ENCODE peak calls at places on chromosomes 13 and 19, in five cellular contexts. F, T, W, L and O are unnamed samples.

GRCh38 chr19:29519931-29520330 is 5.9 kb upstream of the VSTM2B start:
- DNase-seq in T (no peak), W (no peak), L (no peak), F (no peak), O (no peak)

GRCh38 chr13:30880151-30880551 is 25.9 kb upstream of the MEDAG start:
- DNase-seq in L (no peak), T (no peak), W (no peak), F (no peak), O (peak; percentile 82)

GRCh38 chr13:55062662-55063061 is 2034.0 kb downstream of the OLFM4 start:
- DNase-seq in F (no peak), L (no peak), T (no peak), W (no peak), O (no peak)

GRCh38 chr19:4297901-4298771 is 4.1 kb downstream of the TMIGD2 start:
- DNase-seq in T (no peak), W (no peak), L (no peak), F (no peak), O (peak; percentile 31)

GRCh38 chr19:18478545-18479311 is 40.8 kb upstream of the ISYNA1 start:
- DNase-seq in T (no peak), L (peak; percentile 74), F (peak; percentile 93), W (peak; percentile 77), O (peak; percentile 81)

GRCh38 chr13:40503966-40504591 is 162.4 kb downstream of the FOXO1 start:
- DNase-seq in F (peak; percentile 87), W (peak; percentile 98), L (peak; percentile 13), T (no peak), O (peak; percentile 99)

GRCh38 chr13:47413112-47413511 is 516.3 kb upstream of the HTR2A start:
- DNase-seq in F (no peak), W (no peak), T (no peak), L (no peak), O (peak; percentile 19)

GRCh38 chr13:95023405-95023804 is 277.8 kb downstream of the ABCC4 start:
- DNase-seq in F (no peak), L (no peak), W (no peak), T (peak; percentile 72), O (no peak)

GRCh38 chr19:27794444-27795042 is 1418.4 kb downstream of the UQCRFS1 start:
- DNase-seq in L (no peak), W (no peak), T (no peak), F (peak; percentile 30), O (peak; percentile 33)

GRCh38 chr13:31119966-31120733 is 41.6 kb downstream of the HSPH1 start:
- DNase-seq in L (no peak), W (no peak), T (peak; percentile 56), F (no peak), O (no peak)

GRCh38 chr19:9456018-9456689 is 20.8 kb upstream of the ZNF266 start:
- DNase-seq in L (no peak), W (no peak), T (no peak), F (no peak), O (no peak)

GRCh38 chr13:43766766-43767165 is 20.0 kb downstream of the ENOX1 start:
- DNase-seq in T (peak; percentile 73), L (no peak), F (no peak), W (no peak), O (peak; percentile 31)

GRCh38 chr19:39831679-39832078 is 2.3 kb downstream of the DYRK1B start:
- DNase-seq in L (no peak), W (no peak), F (no peak), T (no peak), O (no peak)

GRCh38 chr19:5250127-5250659 is 90.4 kb downstream of the PTPRS start:
- DNase-seq in W (no peak), T (no peak), F (no peak), L (no peak), O (no peak)

GRCh38 chr13:85503797-85504196 is 295.4 kb downstream of the SLITRK6 start:
- DNase-seq in W (no peak), T (no peak), F (peak; percentile 73), L (no peak), O (no peak)

GRCh38 chr19:2261438-2262172 is 5.4 kb upstream of the JSRP1 start:
- DNase-seq in T (peak; percentile 22), L (no peak), W (no peak), F (no peak), O (no peak)